ENCODE peak calls at places on chromosomes 5 and 9, in ten cellular contexts. Z, S, H, P, E, A, Q, R, I and V are unnamed samples.
A peak's percentile ranks its signal among the peaks of the same experiment; 100 is the strongest.

GRCh38 chr9:130174025-130174424 is 1.8 kb downstream of the NCS1 start:
- DNase-seq in Z (no peak), S (no peak), H (no peak), P (no peak), E (no peak), A (no peak), Q (peak; percentile 75), R (no peak), I (no peak), V (no peak)

GRCh38 chr9:113222482-113222841 is 1.1 kb downstream of the SLC31A1 start:
- DNase-seq in Z (no peak), S (peak; percentile 53), H (no peak), P (no peak), E (peak; percentile 2), A (peak; percentile 5), Q (no peak), R (peak; percentile 6), I (no peak), V (peak; percentile 23)

GRCh38 chr5:1292139-1292538 is 2.7 kb downstream of the TERT start:
- DNase-seq in Z (no peak), S (no peak), H (no peak), P (no peak), E (no peak), A (no peak), Q (peak; percentile 41), R (peak; percentile 53), I (no peak), V (no peak)

GRCh38 chr9:108310202-108310601 is 545.6 kb downstream of the ACTL7B start:
- DNase-seq in Z (no peak), S (no peak), H (no peak), P (no peak), E (no peak), A (no peak), Q (no peak), R (no peak), I (no peak), V (no peak)

GRCh38 chr9:126705311-126705766 is 91.6 kb downstream of the LMX1B start:
- DNase-seq in Z (peak; percentile 59), S (peak; percentile 85), H (peak; percentile 73), P (peak; percentile 83), E (peak; percentile 71), A (peak; percentile 69), Q (peak; percentile 88), R (peak; percentile 98), I (peak; percentile 24), V (no peak)

GRCh38 chr9:20551835-20552234 is 70.5 kb downstream of the MLLT3 start:
- DNase-seq in Z (no peak), S (no peak), H (no peak), P (no peak), E (no peak), A (no peak), Q (no peak), R (no peak), I (no peak), V (no peak)

GRCh38 chr5:170963521-170963920 is 101.7 kb downstream of the RANBP17 start:
- DNase-seq in Z (peak; percentile 52), S (no peak), H (no peak), P (no peak), E (no peak), A (no peak), Q (no peak), R (no peak), I (no peak), V (no peak)

GRCh38 chr9:95854386-95855015 is 21.0 kb upstream of the ERCC6L2 start:
- DNase-seq in Z (no peak), S (peak; percentile 68), H (no peak), P (no peak), E (no peak), A (peak; percentile 56), Q (no peak), R (peak; percentile 27), I (peak; percentile 53), V (peak; percentile 33)

GRCh38 chr9:14310247-14310646 is 3.7 kb downstream of the NFIB start:
- DNase-seq in Z (no peak), S (no peak), H (no peak), P (no peak), E (no peak), A (peak; percentile 39), Q (no peak), R (no peak), I (no peak), V (no peak)

GRCh38 chr9:78997296-78997695 is 574.5 kb upstream of the TLE4 start:
- DNase-seq in Z (no peak), S (no peak), H (no peak), P (no peak), E (no peak), A (peak; percentile 85), Q (no peak), R (no peak), I (no peak), V (no peak)

GRCh38 chr5:73903169-73903568 is 277.2 kb downstream of the ARHGEF28 start:
- DNase-seq in Z (no peak), S (no peak), H (no peak), P (no peak), E (no peak), A (no peak), Q (no peak), R (no peak), I (no peak), V (no peak)

GRCh38 chr5:170450041-170450660 is 53.7 kb upstream of the KCNIP1 start:
- DNase-seq in Z (no peak), S (no peak), H (no peak), P (no peak), E (no peak), A (no peak), Q (no peak), R (no peak), I (no peak), V (no peak)

GRCh38 chr5:102792705-102793104 is 37.6 kb downstream of the PAM start:
- DNase-seq in Z (peak; percentile 12), S (peak; percentile 42), H (no peak), P (no peak), E (peak; percentile 20), A (peak; percentile 33), Q (no peak), R (peak; percentile 17), I (no peak), V (no peak)

GRCh38 chr9:21812945-21813568 is 10.6 kb downstream of the MTAP start:
- DNase-seq in Z (peak; percentile 74), S (peak; percentile 89), H (peak; percentile 76), P (peak; percentile 78), E (no peak), A (peak; percentile 81), Q (peak; percentile 80), R (no peak), I (peak; percentile 54), V (no peak)

GRCh38 chr9:130112244-130113151 is 58.8 kb downstream of the GPR107 start:
- DNase-seq in Z (peak; percentile 33), S (no peak), H (no peak), P (peak; percentile 17), E (no peak), A (no peak), Q (no peak), R (no peak), I (no peak), V (no peak)

GRCh38 chr9:98994226-98995058 is 50.7 kb downstream of the COL15A1 start:
- DNase-seq in Z (no peak), S (no peak), H (no peak), P (no peak), E (no peak), A (no peak), Q (no peak), R (peak; percentile 31), I (no peak), V (no peak)

GRCh38 chr9:99411479-99412100 is 189.5 kb downstream of the SEC61B start:
- DNase-seq in Z (no peak), S (no peak), H (no peak), P (no peak), E (no peak), A (no peak), Q (no peak), R (no peak), I (no peak), V (no peak)

GRCh38 chr5:83474170-83474796 is 2.7 kb downstream of the VCAN start:
- DNase-seq in Z (peak; percentile 90), S (peak; percentile 91), H (peak; percentile 70), P (peak; percentile 87), E (peak; percentile 66), A (no peak), Q (peak; percentile 92), R (peak; percentile 91), I (peak; percentile 83), V (peak; percentile 62)
- H3K4me3 ChIP-seq in Z (peak overlapping the region; percentile 96), S (peak overlapping the region; percentile 83), H (peak overlapping the region; percentile 42), P (peak overlapping the region; percentile 54), E (peak overlapping the region; percentile 40), A (peak overlapping the region; percentile 48), Q (peak overlapping the region; percentile 49), R (peak overlapping the region; percentile 89), I (peak overlapping the region; percentile 80), V (peak overlapping the region; percentile 79)

GRCh38 chr5:148383564-148384388 is at the start of gene FBXO38:
- DNase-seq in Z (peak; percentile 97), S (peak; percentile 97), H (peak; percentile 98), P (peak; percentile 97), E (peak; percentile 97), A (peak; percentile 97), Q (peak; percentile 98), R (peak; percentile 94), I (peak; percentile 94), V (peak; percentile 78)
- TF ChIP-seq CTCF in Z (no peak), S (no peak), H (no peak), P (no peak), E (no peak), A (no peak), Q (no peak), R (no peak), I (peak; percentile 3), V (no peak)

DNA sequence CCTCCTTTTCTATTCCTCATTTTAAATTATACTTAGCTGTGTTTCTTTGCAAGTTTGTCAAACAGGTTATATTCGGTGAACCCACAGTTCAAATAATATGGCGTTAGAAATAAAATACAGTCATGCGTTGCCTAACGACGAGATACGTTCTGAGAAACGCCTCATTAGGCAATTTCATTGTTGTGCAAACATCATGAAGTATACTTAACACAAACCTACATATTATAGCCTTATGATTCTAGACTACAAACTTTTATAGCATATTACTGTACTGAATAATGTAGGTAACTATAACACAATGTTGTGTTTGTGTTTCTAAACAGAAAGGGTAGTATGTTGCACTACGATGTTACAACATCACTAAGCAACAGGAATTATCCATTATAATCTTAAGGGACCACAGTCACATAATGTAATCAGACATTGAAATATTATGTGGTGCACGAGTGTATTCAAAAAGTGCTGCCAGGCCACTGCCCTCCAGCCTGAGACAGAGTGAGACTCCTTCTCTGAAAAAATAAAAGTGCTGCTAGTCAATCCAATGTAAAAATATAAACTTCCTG is 3.0 kb upstream of the SMC2 start:
- DNase-seq in Z (no peak), S (no peak), H (no peak), P (no peak), E (no peak), A (no peak), Q (no peak), R (no peak), I (peak; percentile 18), V (no peak)
- H3K4me3 ChIP-seq in Z (no peak overlapping the region), S (no peak overlapping the region), H (no peak overlapping the region), P (peak overlapping the region; percentile 25), E (no peak overlapping the region), A (no peak overlapping the region), Q (peak overlapping the region; percentile 37), R (peak overlapping the region; percentile 59), I (no peak overlapping the region), V (no peak overlapping the region)

DNA sequence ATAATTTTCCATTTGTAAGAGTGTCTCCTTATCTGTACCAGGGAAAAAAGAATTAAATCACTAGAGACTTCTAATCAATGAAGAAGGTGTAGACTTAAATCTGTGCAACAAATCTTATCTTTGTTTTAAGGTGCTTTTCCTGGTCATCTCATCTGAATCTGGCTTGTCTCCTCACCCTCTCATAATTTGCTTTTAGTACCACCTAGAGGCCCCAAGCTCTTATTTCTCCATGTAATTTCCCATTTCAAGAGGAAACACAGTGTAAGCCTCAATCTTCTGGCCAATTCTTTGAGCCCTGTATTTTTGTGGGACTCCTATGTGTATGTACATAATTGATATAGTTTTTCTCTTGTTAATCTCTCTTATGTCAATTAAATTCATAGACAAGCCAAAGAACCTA is 1975.3 kb upstream of the CDH6 start:
- DNase-seq in Z (no peak), S (no peak), H (no peak), P (no peak), E (peak; percentile 6), A (no peak), Q (no peak), R (no peak), I (no peak), V (no peak)
- TF ChIP-seq CTCF in Z (no peak), S (no peak), H (no peak), P (no peak), E (no peak), A (no peak), Q (no peak), R (no peak), I (no peak), V (no peak)